ENCODE peak calls at places on chromosomes 6 and 20, in eight cellular contexts. F is heart left ventricle, C is HepG2, Y is OCI-LY7, D is PC-3, S is cardiac muscle cell, K is foreskin fibroblast, A is bronchial epithelial cell. I is an unnamed sample.

GRCh38 chr6:31898200-31899011 is 908 bp upstream of the EHMT2 start:
- DNase-seq in F (no peak), C (peak), Y (peak), D (peak), S (peak), K (no peak), A (peak), I (no peak)

GRCh38 chr6:11069760-11070159 is 23.9 kb upstream of the SMIM13 start:
- DNase-seq in F (no peak), C (no peak), Y (no peak), D (peak), S (no peak), K (no peak), A (peak), I (no peak)

GRCh38 chr6:7047071-7047470 is 60.7 kb upstream of the RREB1 start:
- DNase-seq in F (no peak), C (no peak), Y (no peak), D (no peak), S (no peak), K (no peak), A (no peak), I (no peak)

GRCh38 chr6:106748547-106749207 is 119.3 kb downstream of the QRSL1 start:
- DNase-seq in F (no peak), C (no peak), Y (no peak), D (no peak), S (no peak), K (no peak), A (no peak), I (no peak)

GRCh38 chr6:31350973-31351733 is 5.8 kb downstream of the HLA-B start:
- DNase-seq in F (no peak), C (no peak), Y (no peak), D (no peak), S (no peak), K (no peak), A (no peak), I (no peak)

GRCh38 chr6:10837009-10837691 is 1.2 kb downstream of the MAK start:
- DNase-seq in F (peak), C (no peak), Y (no peak), D (peak), S (peak), K (peak), A (peak), I (no peak)

GRCh38 chr20:10436053-10436699 is 1.1 kb downstream of the SLX4IP start:
- DNase-seq in F (no peak), C (no peak), Y (no peak), D (no peak), S (no peak), K (no peak), A (no peak), I (no peak)

GRCh38 chr20:49303211-49303610 is 25.4 kb upstream of the ZNFX1 start:
- DNase-seq in F (no peak), C (no peak), Y (no peak), D (no peak), S (no peak), K (no peak), A (no peak), I (no peak)

GRCh38 chr6:8889514-8889913 is 454.2 kb upstream of the SLC35B3 start:
- DNase-seq in F (no peak), C (no peak), Y (no peak), D (no peak), S (no peak), K (no peak), A (no peak), I (no peak)

GRCh38 chr20:62136283-62137091 is 6.7 kb downstream of the PSMA7 start:
- DNase-seq in F (peak), C (peak), Y (peak), D (peak), S (peak), K (peak), A (peak), I (no peak)

GRCh38 chr6:116175344-116175743 is 49.4 kb upstream of the COL10A1 start:
- DNase-seq in F (no peak), C (no peak), Y (no peak), D (no peak), S (no peak), K (no peak), A (no peak), I (no peak)

GRCh38 chr20:47057661-47058060 is 163.0 kb downstream of the EYA2 start:
- DNase-seq in F (no peak), C (no peak), Y (no peak), D (no peak), S (no peak), K (no peak), A (no peak), I (peak)

GRCh38 chr20:461254-462198 is 807 bp downstream of the TBC1D20 start:
- DNase-seq in F (peak), C (no peak), Y (peak), D (peak), S (peak), K (peak), A (peak), I (peak)

GRCh38 chr20:53664121-53664520 is 70.5 kb upstream of the ZNF217 start:
- DNase-seq in F (no peak), C (no peak), Y (no peak), D (no peak), S (no peak), K (no peak), A (peak), I (no peak)

GRCh38 chr20:37356387-37356786 is 10.4 kb downstream of the SRC start:
- DNase-seq in F (peak), C (no peak), Y (no peak), D (peak), S (no peak), K (no peak), A (peak), I (peak)

GRCh38 chr6:15870354-15871043 is 207.7 kb upstream of the DTNBP1 start:
- DNase-seq in F (no peak), C (no peak), Y (no peak), D (no peak), S (no peak), K (peak), A (peak), I (no peak)

GRCh38 chr6:36052092-36052491 is 24.5 kb downstream of the MAPK14 start:
- DNase-seq in F (no peak), C (no peak), Y (no peak), D (no peak), S (no peak), K (no peak), A (no peak), I (no peak)

GRCh38 chr6:129276986-129277385 is 394.0 kb downstream of the LAMA2 start:
- DNase-seq in F (no peak), C (no peak), Y (no peak), D (no peak), S (no peak), K (no peak), A (no peak), I (no peak)

GRCh38 chr6:157184202-157185015 is 138.9 kb downstream of the TMEM242 start:
- DNase-seq in F (peak), C (peak), Y (peak), D (peak), S (peak), K (peak), A (peak), I (no peak)

GRCh38 chr20:45368221-45368980 is 5.4 kb downstream of the SYS1 start:
- DNase-seq in F (no peak), C (no peak), Y (peak), D (no peak), S (no peak), K (no peak), A (no peak), I (no peak)

GRCh38 chr6:47027315-47027714 is 14.8 kb downstream of the ADGRF1 start:
- DNase-seq in F (no peak), C (no peak), Y (no peak), D (no peak), S (no peak), K (no peak), A (peak), I (no peak)

GRCh38 chr20:54290636-54291035 is 82.7 kb downstream of the PFDN4 start:
- DNase-seq in F (no peak), C (no peak), Y (no peak), D (no peak), S (no peak), K (no peak), A (no peak), I (no peak)

GRCh38 chr6:34196116-34196832 is 40.4 kb upstream of the HMGA1 start:
- DNase-seq in F (peak), C (no peak), Y (peak), D (peak), S (peak), K (peak), A (peak), I (peak)

GRCh38 chr20:40568200-40568599 is 120.8 kb downstream of the MAFB start:
- DNase-seq in F (no peak), C (no peak), Y (no peak), D (no peak), S (no peak), K (no peak), A (peak), I (no peak)

GRCh38 chr20:24993337-24994185 is 1.0 kb upstream of the APMAP start:
- DNase-seq in F (no peak), C (peak), Y (peak), D (peak), S (no peak), K (no peak), A (peak), I (peak)

GRCh38 chr6:142395768-142396231 is 94.0 kb downstream of the ADGRG6 start:
- DNase-seq in F (no peak), C (no peak), Y (no peak), D (no peak), S (no peak), K (no peak), A (no peak), I (no peak)

GRCh38 chr6:63272397-63272796 is 47.4 kb downstream of the LGSN start:
- DNase-seq in F (no peak), C (peak), Y (peak), D (peak), S (peak), K (peak), A (peak), I (no peak)

GRCh38 chr20:43571310-43571709 is 12.5 kb downstream of the SGK2 start:
- DNase-seq in F (no peak), C (no peak), Y (peak), D (no peak), S (no peak), K (no peak), A (no peak), I (no peak)

GRCh38 chr6:18503588-18504231 is 116.6 kb downstream of the RNF144B start:
- DNase-seq in F (peak), C (peak), Y (peak), D (peak), S (peak), K (peak), A (peak), I (no peak)

GRCh38 chr20:50721881-50722281 is 9.5 kb upstream of the PARD6B start:
- DNase-seq in F (peak), C (no peak), Y (no peak), D (no peak), S (no peak), K (no peak), A (no peak), I (peak)

GRCh38 chr6:257031-257725 is 35.1 kb upstream of the DUSP22 start:
- DNase-seq in F (no peak), C (no peak), Y (no peak), D (peak), S (no peak), K (no peak), A (peak), I (no peak)

GRCh38 chr6:134840086-134840485 is 109.8 kb downstream of the ALDH8A1 start:
- DNase-seq in F (no peak), C (peak), Y (no peak), D (no peak), S (no peak), K (no peak), A (no peak), I (no peak)

GRCh38 chr6:20919677-20920385 is 385.6 kb downstream of the CDKAL1 start:
- DNase-seq in F (no peak), C (no peak), Y (no peak), D (peak), S (no peak), K (peak), A (peak), I (no peak)

GRCh38 chr6:3039384-3039783 is 28.9 kb upstream of the RIPK1 start:
- DNase-seq in F (no peak), C (no peak), Y (no peak), D (no peak), S (no peak), K (no peak), A (no peak), I (no peak)

GRCh38 chr20:62330576-62331317 is 27.9 kb downstream of the ADRM1 start:
- DNase-seq in F (no peak), C (no peak), Y (no peak), D (no peak), S (no peak), K (no peak), A (peak), I (no peak)

GRCh38 chr6:81075974-81076373 is 676.5 kb downstream of the TENT5A start:
- DNase-seq in F (no peak), C (peak), Y (no peak), D (peak), S (peak), K (no peak), A (peak), I (no peak)

GRCh38 chr6:154234019-154234772 is 122.4 kb downstream of the IPCEF1 start:
- DNase-seq in F (no peak), C (no peak), Y (no peak), D (no peak), S (no peak), K (no peak), A (no peak), I (no peak)
- H3K4me3 ChIP-seq in F (no peak), C (no peak), Y (no peak), D (no peak), S (no peak), K (no peak), A (no peak), I (no peak)

DNA sequence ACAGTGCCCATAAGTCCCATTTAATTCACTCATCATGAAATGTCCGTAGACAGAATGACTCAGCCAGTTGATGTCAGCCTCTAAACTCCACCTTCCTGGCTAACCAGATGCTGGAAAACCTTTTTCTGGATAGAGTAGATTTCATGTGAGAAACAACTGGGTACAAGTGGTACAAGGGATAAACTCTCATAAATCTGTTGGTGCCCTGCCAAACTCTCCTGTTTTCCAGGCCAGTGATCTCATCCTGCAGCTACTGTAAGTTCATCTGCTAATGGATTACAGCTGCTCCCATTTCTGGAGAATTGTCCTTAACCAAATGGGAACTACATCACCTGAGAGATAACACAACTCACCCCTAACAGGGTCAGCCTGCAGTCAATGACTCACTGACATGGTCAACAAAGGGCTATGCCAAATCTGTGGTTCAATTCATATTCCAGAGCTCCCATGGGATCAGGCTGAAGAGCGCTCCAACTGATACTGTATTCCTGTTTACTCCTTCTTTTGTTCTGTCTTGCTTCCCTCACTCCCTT is 210.1 kb upstream of the HDDC2 start:
- DNase-seq in F (no peak), C (peak), Y (no peak), D (peak), S (no peak), K (peak), A (peak), I (no peak)
- TF ChIP-seq CTCF in F (no peak), C (no peak), Y (no peak), D (no peak), S (no peak), K (no peak), A (no peak), I (no peak)

GRCh38 chr6:41634657-41635056 is 3.6 kb upstream of the MDFI start:
- DNase-seq in F (no peak), C (no peak), Y (no peak), D (no peak), S (no peak), K (no peak), A (no peak), I (no peak)

GRCh38 chr6:41635365-41635764 is 2.9 kb upstream of the MDFI start:
- DNase-seq in F (no peak), C (no peak), Y (no peak), D (no peak), S (no peak), K (no peak), A (no peak), I (no peak)

GRCh38 chr6:41637179-41638001 is 878 bp upstream of the MDFI start:
- DNase-seq in F (no peak), C (no peak), Y (no peak), D (peak), S (no peak), K (no peak), A (no peak), I (no peak)

GRCh38 chr6:41638002-41638800 is at the start of gene MDFI:
- DNase-seq in F (peak), C (no peak), Y (no peak), D (no peak), S (peak), K (no peak), A (no peak), I (no peak)

DNA sequence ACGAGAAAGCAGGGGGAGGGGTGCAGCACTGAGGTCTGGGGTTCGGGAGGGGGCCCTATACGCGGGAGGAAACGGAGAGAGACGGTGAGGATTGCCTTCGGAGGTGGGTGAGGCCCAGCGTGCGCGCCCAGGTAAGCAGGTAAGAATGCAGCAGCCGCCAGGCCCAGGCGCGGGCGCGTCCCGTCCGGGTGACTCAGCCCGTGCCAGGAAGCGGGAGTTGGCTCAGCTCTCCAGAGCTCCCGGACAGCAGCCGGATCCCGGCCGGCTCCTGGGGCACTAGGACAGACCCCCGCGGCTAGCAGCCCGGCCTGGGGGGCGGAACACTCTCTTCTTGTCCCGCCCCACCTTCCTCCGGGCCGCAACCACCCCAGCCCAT is 1.5 kb upstream of the MDFI start:
- DNase-seq in F (no peak), C (no peak), Y (no peak), D (peak), S (no peak), K (no peak), A (peak), I (no peak)
- H3K4me3 ChIP-seq in F (peak), C (no peak), Y (no peak), D (peak), S (no peak), K (no peak), A (peak), I (peak)

GRCh38 chr6:136816716-136817115 is 5.7 kb upstream of the PEX7 start:
- DNase-seq in F (no peak), C (no peak), Y (no peak), D (no peak), S (no peak), K (no peak), A (no peak), I (no peak)
- TF ChIP-seq CTCF in F (no peak), C (no peak), Y (no peak), D (no peak), S (no peak), K (no peak), A (no peak), I (no peak)

GRCh38 chr6:152979116-152979515 is 3.7 kb downstream of the FBXO5 start:
- DNase-seq in F (no peak), C (no peak), Y (no peak), D (no peak), S (no peak), K (no peak), A (peak), I (no peak)
- H3K4me3 ChIP-seq in F (no peak), C (no peak), Y (peak), D (peak), S (no peak), K (no peak), A (no peak), I (no peak)

I was measured in coronary artery.